ENCODE peak calls at places on chromosomes 1 and 21, in five cellular contexts. J is keratinocyte, K is right atrium auricular region, R is cardiac fibroblast, B is endothelial cell. L is an unnamed sample.

GRCh38 chr21:34129971-34130597 is 56.7 kb downstream of the MRPS6 start:
- DNase-seq in J (no peak), K (no peak), R (no peak), B (no peak), L (no peak)

GRCh38 chr1:245856944-245857531 is 650.0 kb downstream of the SMYD3 start:
- DNase-seq in J (no peak), K (no peak), R (peak), B (no peak), L (peak)

GRCh38 chr21:36757246-36757645 is 58.3 kb downstream of the SIM2 start:
- DNase-seq in J (no peak), K (no peak), R (no peak), B (no peak), L (no peak)

GRCh38 chr21:25929859-25930520 is 195.2 kb downstream of the GABPA start:
- DNase-seq in J (peak), K (no peak), R (peak), B (no peak), L (no peak)

GRCh38 chr1:174215766-174216165 is 56.4 kb downstream of the RABGAP1L start:
- DNase-seq in J (no peak), K (no peak), R (no peak), B (no peak), L (no peak)

GRCh38 chr1:159827102-159827490 is 423 bp downstream of the SLAMF8 start:
- DNase-seq in J (no peak), K (no peak), R (no peak), B (no peak), L (no peak)

GRCh38 chr1:34178072-34178471 is 1.4 kb downstream of the C1orf94 start:
- DNase-seq in J (no peak), K (no peak), R (no peak), B (no peak), L (no peak)

GRCh38 chr1:43834280-43835140 is 99.1 kb upstream of the ARTN start:
- DNase-seq in J (no peak), K (no peak), R (peak), B (no peak), L (peak)

GRCh38 chr1:36881071-36881405 is 153.3 kb downstream of the GRIK3 start:
- DNase-seq in J (no peak), K (no peak), R (no peak), B (no peak), L (no peak)

GRCh38 chr1:96492236-96492635 is 229.3 kb upstream of the PTBP2 start:
- DNase-seq in J (no peak), K (no peak), R (peak), B (no peak), L (no peak)

GRCh38 chr1:200245492-200245891 is 164.3 kb downstream of the ZNF281 start:
- DNase-seq in J (peak), K (no peak), R (peak), B (no peak), L (no peak)

GRCh38 chr1:191752342-191752741 is 405.9 kb upstream of the RGS18 start:
- DNase-seq in J (no peak), K (no peak), R (no peak), B (no peak), L (no peak)

GRCh38 chr1:29284961-29285560 is 48.7 kb downstream of the PTPRU start:
- DNase-seq in J (no peak), K (no peak), R (no peak), B (no peak), L (no peak)

GRCh38 chr1:67052741-67053534 is 1.0 kb downstream of the SLC35D1 start:
- DNase-seq in J (peak), K (no peak), R (peak), B (peak), L (peak)

GRCh38 chr1:228478326-228478725 is 8.9 kb upstream of the RNF187 start:
- DNase-seq in J (no peak), K (no peak), R (no peak), B (no peak), L (no peak)

GRCh38 chr1:63693956-63694607 is 79.7 kb upstream of the ROR1 start:
- DNase-seq in J (no peak), K (no peak), R (peak), B (no peak), L (no peak)

GRCh38 chr21:16522512-16522911 is 792.7 kb downstream of the USP25 start:
- DNase-seq in J (no peak), K (no peak), R (peak), B (no peak), L (no peak)

GRCh38 chr1:99548924-99549605 is 96.8 kb upstream of the PALMD start:
- DNase-seq in J (no peak), K (no peak), R (peak), B (no peak), L (no peak)

GRCh38 chr1:233859446-233859845 is 45.0 kb upstream of the SLC35F3 start:
- DNase-seq in J (no peak), K (no peak), R (no peak), B (peak), L (no peak)

GRCh38 chr1:65330822-65331221 is 21.5 kb downstream of the DNAJC6 start:
- DNase-seq in J (no peak), K (no peak), R (no peak), B (no peak), L (no peak)

GRCh38 chr1:24003331-24003972 is 23.3 kb upstream of the SRSF10 start:
- DNase-seq in J (no peak), K (no peak), R (peak), B (no peak), L (no peak)

GRCh38 chr1:155124503-155125463 is 2.9 kb upstream of the EFNA1 start:
- DNase-seq in J (peak), K (no peak), R (peak), B (peak), L (peak)

GRCh38 chr1:153790996-153791855 is 16.0 kb downstream of the SLC27A3 start:
- DNase-seq in J (no peak), K (no peak), R (peak), B (no peak), L (no peak)

GRCh38 chr1:194538453-194538852 is 1352.0 kb upstream of the B3GALT2 start:
- DNase-seq in J (no peak), K (no peak), R (no peak), B (no peak), L (no peak)

GRCh38 chr1:183272390-183272801 is 86.3 kb downstream of the LAMC2 start:
- DNase-seq in J (no peak), K (no peak), R (peak), B (no peak), L (no peak)

GRCh38 chr1:168504064-168504837 is 39.5 kb downstream of the XCL2 start:
- DNase-seq in J (no peak), K (peak), R (peak), B (no peak), L (no peak)

GRCh38 chr1:109824349-109825115 is 60.8 kb upstream of the EPS8L3 start:
- DNase-seq in J (no peak), K (peak), R (no peak), B (no peak), L (no peak)

GRCh38 chr1:223496883-223497282 is 103.7 kb downstream of the CCDC185 start:
- DNase-seq in J (no peak), K (no peak), R (no peak), B (no peak), L (no peak)

GRCh38 chr1:162854245-162854860 is 6.6 kb downstream of the CCDC190 start:
- DNase-seq in J (no peak), K (peak), R (peak), B (peak), L (peak)
- TF ChIP-seq CTCF in J (peak), K (no peak), R (peak), B (peak), L (peak)

GRCh38 chr1:145965119-145965744 is 742 bp downstream of the POLR3GL start:
- DNase-seq in J (no peak), K (no peak), R (no peak), B (no peak), L (no peak)

GRCh38 chr1:145962157-145963102 is 1.9 kb downstream of the ANKRD34A start:
- DNase-seq in J (no peak), K (peak), R (no peak), B (no peak), L (no peak)

GRCh38 chr1:145963218-145964019 is 956 bp downstream of the ANKRD34A start:
- DNase-seq in J (no peak), K (peak), R (peak), B (no peak), L (no peak)

GRCh38 chr1:145967288-145967687 is 2.8 kb downstream of the POLR3GL start:
- DNase-seq in J (no peak), K (peak), R (no peak), B (no peak), L (no peak)

GRCh38 chr1:145964328-145965118 is at the start of the genes ANKRD34A and POLR3GL:
- DNase-seq in J (peak), K (peak), R (peak), B (peak), L (peak)
- TF ChIP-seq CTCF in J (no peak), K (no peak), R (no peak), B (no peak), L (no peak)

GRCh38 chr1:15802234-15802965 is 5.0 kb downstream of the UQCRHL start:
- DNase-seq in J (no peak), K (no peak), R (no peak), B (no peak), L (no peak)

GRCh38 chr1:15796086-15796462 is 11.4 kb downstream of the UQCRHL start:
- DNase-seq in J (no peak), K (no peak), R (no peak), B (no peak), L (no peak)

GRCh38 chr1:15797614-15798390 is 9.6 kb downstream of the UQCRHL start:
- DNase-seq in J (no peak), K (no peak), R (peak), B (no peak), L (no peak)

GRCh38 chr1:15799928-15800835 is 7.3 kb downstream of the UQCRHL start:
- DNase-seq in J (peak), K (peak), R (peak), B (no peak), L (peak)

DNA sequence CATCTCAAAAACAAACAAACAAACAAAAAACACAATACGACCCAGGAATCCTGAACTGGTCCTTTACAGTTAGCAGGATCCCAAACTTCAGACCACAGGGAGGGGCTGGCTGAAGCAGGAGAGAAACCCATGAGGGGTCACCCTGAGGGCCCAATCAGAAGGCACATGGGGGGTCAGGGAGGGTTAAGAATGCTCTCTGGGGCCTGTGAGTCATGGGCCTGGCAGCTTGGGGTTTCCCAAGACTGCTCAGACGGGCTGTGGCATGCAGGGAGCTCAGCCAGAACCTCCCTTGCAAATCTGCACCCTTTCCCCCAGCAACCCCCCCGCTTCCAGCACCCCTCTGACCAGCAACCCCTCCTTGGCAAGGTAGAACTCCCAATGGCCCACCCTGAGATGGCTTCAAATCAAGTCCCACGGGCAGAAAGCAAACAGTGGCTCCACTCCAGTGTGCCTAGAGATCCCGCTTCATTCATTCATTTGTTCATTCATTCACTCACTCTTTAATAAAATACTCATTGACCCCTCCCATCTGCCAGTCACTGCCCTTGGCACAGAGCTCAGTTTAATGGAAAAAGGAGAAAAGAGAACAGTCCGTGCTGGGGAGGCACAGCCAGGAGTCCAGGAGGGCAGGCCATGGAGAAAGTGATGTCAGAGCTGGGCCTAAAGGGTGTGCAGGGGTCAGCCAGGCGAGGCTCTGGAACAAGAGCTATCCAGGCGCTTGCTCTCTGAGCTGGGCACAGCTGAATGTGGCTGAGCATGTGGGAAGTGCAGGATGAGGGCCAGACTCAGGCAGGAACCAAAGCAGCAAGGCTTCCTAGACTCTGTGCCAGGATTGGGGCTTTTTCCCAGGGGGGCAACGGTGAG is 8.2 kb downstream of the UQCRHL start:
- DNase-seq in J (peak), K (peak), R (peak), B (no peak), L (peak)
- TF ChIP-seq CTCF in J (no peak), K (no peak), R (no peak), B (no peak), L (no peak)

GRCh38 chr1:225567789-225568188 is 85.1 kb downstream of the ENAH start:
- DNase-seq in J (no peak), K (no peak), R (no peak), B (no peak), L (no peak)
- TF ChIP-seq CTCF in J (peak), K (no peak), R (no peak), B (no peak), L (no peak)

L was measured in Calu3.